ENCODE peak calls at places on chromosomes 2 and 18, in six cellular contexts. A is K562, V is uterus, O is tibial nerve, C is ovary, E is heart left ventricle. K is an unnamed sample.

GRCh38 chr2:45029215-45029614 is 20.0 kb upstream of the SIX2 start:
- DNase-seq in A (no peak), E (no peak), O (no peak), C (no peak), V (no peak), K (no peak)

GRCh38 chr18:26723986-26724385 is 141.5 kb downstream of the AQP4 start:
- DNase-seq in E (no peak), A (no peak), O (no peak), C (no peak), V (no peak), K (no peak)

GRCh38 chr2:100292022-100292580 is 30.2 kb downstream of the LONRF2 start:
- DNase-seq in A (peak; percentile 96), E (no peak), C (peak; percentile 71), O (no peak), V (peak; percentile 92), K (no peak)

GRCh38 chr18:25686960-25687520 is 335.1 kb upstream of the ZNF521 start:
- DNase-seq in A (no peak), C (no peak), E (no peak), V (no peak), O (no peak), K (no peak)

GRCh38 chr2:232478571-232479340 is 8.9 kb downstream of the ECEL1 start:
- DNase-seq in V (no peak), E (peak; percentile 50), C (peak; percentile 31), O (no peak), A (no peak), K (peak; percentile 62)

GRCh38 chr2:152648336-152648735 is 68.9 kb downstream of the PRPF40A start:
- DNase-seq in V (no peak), O (no peak), C (no peak), A (no peak), E (no peak), K (no peak)

GRCh38 chr2:220034356-220035121 is 407.1 kb downstream of the SLC4A3 start:
- DNase-seq in A (no peak), E (no peak), V (no peak), C (no peak), O (no peak), K (no peak)

GRCh38 chr2:150296795-150297546 is 190.5 kb downstream of the RND3 start:
- DNase-seq in O (no peak), A (no peak), E (no peak), C (no peak), V (no peak), K (no peak)

GRCh38 chr2:230902180-230902899 is 22.7 kb downstream of the GPR55 start:
- DNase-seq in O (no peak), A (peak; percentile 78), V (no peak), E (peak; percentile 58), C (peak; percentile 5), K (no peak)

GRCh38 chr2:20424300-20425290 is 22.3 kb upstream of the RHOB start:
- DNase-seq in O (no peak), E (peak; percentile 82), V (peak; percentile 21), A (peak; percentile 57), C (no peak), K (peak; percentile 68)

GRCh38 chr2:41900299-41900698 is 147.5 kb upstream of the PKDCC start:
- DNase-seq in E (no peak), A (no peak), O (no peak), V (no peak), C (no peak), K (no peak)

GRCh38 chr18:74577019-74577418 is 20.7 kb upstream of the ZNF407 start:
- DNase-seq in E (no peak), C (no peak), O (no peak), V (no peak), A (no peak), K (no peak)

GRCh38 chr2:69132960-69133590 is 120.1 kb downstream of the ANTXR1 start:
- DNase-seq in A (no peak), C (no peak), E (no peak), O (no peak), V (no peak), K (no peak)

GRCh38 chr2:214103199-214104001 is 307.5 kb upstream of the VWC2L start:
- DNase-seq in A (no peak), E (no peak), O (no peak), C (no peak), V (no peak), K (no peak)

GRCh38 chr2:64274399-64275173 is 130.4 kb upstream of the PELI1 start:
- DNase-seq in E (no peak), C (no peak), O (no peak), A (no peak), V (no peak), K (no peak)

GRCh38 chr2:88450925-88451575 is 1.4 kb downstream of the FOXI3 start:
- DNase-seq in V (no peak), O (no peak), C (no peak), E (no peak), A (no peak), K (peak; percentile 42)

GRCh38 chr2:112623913-112624777 is 21.6 kb upstream of the SLC20A1 start:
- DNase-seq in A (peak; percentile 74), C (no peak), E (no peak), O (no peak), V (no peak), K (peak; percentile 64)

GRCh38 chr2:236366406-236366805 is 102.2 kb upstream of the ASB18 start:
- DNase-seq in O (no peak), V (no peak), E (no peak), A (no peak), C (no peak), K (no peak)

DNA sequence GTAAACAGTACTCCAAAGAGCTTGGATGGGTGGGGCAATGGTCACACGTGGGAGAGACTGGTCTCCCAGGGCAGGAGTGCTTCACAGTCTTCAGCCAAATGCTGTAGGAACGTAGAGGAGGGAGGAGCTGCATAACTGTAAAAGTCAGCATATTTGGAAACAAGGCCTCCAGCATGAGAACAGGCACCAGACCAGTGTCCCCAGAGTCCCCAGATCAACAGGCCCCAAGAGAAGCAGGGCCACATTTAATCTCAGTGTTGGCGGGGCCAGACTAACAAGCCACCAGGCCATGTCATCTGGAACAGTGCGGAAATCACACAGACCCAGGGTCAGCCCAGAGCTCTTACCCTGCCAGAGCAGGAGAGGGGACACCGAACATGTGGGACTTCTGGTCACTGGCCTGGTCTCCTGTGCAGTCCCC is 63.2 kb downstream of the ADCY3 start:
- DNase-seq in A (no peak), E (no peak), O (no peak), C (no peak), V (no peak), K (peak; percentile 71)
- H3K4me1 ChIP-seq in A (peaks cover 7% of the 10 kb centered on the region), E (peaks cover 40% of the 10 kb centered on the region), O (peaks cover 37% of the 10 kb centered on the region), C (peaks cover 36% of the 10 kb centered on the region), V (peaks cover 20% of the 10 kb centered on the region), K (peaks cover 46% of the 10 kb centered on the region)

DNA sequence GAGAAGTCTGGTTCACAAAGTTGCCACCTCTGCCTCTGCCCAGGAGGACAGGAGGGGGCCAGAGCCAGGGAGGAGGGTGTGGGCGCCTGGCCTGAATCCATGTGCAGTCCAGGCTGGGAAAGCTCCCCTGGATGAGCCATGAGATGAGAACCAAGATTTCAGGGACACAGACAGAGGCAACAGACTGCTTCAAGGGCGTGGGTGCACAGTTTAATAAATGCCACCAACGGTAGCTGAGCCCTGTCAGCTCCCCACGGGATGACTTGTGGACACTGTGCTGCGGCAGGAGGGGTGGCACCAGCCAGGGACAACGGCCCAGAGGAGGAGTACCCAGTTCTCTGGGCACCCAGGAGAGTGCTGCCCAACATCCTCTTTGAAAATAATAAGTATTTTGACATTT is 15.2 kb downstream of the CAPG start:
- DNase-seq in A (no peak), O (no peak), V (no peak), C (no peak), E (no peak), K (no peak)
- TF ChIP-seq CTCF in A (no peak), O (no peak), V (no peak), C (no peak), E (no peak), K (no peak)

GRCh38 chr2:146720170-146720569 is 1124.7 kb upstream of the ACVR2A start:
- DNase-seq in C (no peak), A (no peak), V (no peak), O (no peak), E (no peak), K (no peak)
- H3K4me3 ChIP-seq in C (no peak overlapping the region), A (no peak overlapping the region), V (no peak overlapping the region), O (no peak overlapping the region), E (no peak overlapping the region), K (no peak overlapping the region)

DNA sequence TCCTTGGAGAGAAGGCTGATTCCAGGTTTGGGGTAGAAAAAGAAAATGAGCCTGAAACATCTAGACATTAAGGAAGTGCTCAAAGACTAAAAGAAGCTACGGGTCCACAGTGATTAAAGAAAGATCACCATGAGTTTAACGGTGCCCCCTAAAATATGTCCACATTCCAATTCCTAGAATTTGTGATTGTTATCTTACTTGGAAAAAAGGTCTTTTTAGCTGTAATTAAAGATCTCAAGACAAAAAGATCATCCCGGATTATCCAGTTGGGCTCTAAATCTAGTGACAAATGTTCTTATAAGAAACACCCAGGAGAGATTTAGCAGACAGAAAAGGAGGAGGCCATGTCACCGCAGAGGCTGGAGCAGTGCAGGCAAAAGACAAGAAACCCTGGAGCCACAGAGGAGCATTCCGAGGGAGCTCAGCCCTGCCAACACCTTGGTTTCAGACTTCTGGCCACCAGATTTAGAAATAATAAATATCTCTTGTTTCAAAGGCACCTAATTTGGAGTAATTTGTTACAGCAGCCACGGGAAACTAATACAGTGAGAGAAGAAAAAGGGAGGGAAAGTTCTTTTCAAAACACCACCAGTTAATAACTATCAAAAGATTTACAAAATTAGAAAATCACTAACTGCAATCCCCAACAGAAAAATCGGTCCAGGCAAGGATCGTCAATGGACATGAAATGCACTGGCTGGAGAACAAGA is 8.5 kb downstream of the UXS1 start:
- DNase-seq in V (no peak), A (peak; percentile 39), C (no peak), E (no peak), O (no peak), K (no peak)
- H3K4me1 ChIP-seq in V (no peaks in the 10 kb centered on the region), A (peaks cover 35% of the 10 kb centered on the region), C (peaks cover 5% of the 10 kb centered on the region), E (peaks cover 24% of the 10 kb centered on the region), O (peaks cover 5% of the 10 kb centered on the region), K (no peaks in the 10 kb centered on the region)

GRCh38 chr2:38263293-38263692 is 113.8 kb downstream of the ATL2 start:
- DNase-seq in E (no peak), C (no peak), A (no peak), O (no peak), V (no peak), K (no peak)
- TF ChIP-seq CTCF in E (no peak), C (no peak), A (no peak), O (no peak), V (no peak), K (no peak)

DNA sequence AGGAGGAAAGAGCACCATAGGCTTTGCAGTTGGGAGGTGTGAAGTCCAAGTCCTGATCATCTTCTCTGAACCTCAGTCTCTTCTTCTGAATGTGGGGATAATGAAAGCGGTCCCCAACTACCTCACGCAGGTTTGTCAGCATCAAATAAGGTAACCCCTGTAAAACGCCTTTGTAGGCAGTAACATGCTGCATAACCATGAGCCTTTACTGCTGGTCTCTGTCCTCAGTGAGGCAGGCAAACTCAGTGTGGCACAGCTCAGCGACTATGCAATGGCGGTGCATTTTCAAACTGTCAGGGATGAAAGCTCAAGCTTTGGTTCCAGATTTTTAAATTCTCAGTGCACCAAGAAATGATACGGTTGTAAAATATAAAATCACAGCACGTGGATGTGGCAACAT is 46.1 kb downstream of the DNMT3A start:
- DNase-seq in C (no peak), V (no peak), A (no peak), O (no peak), E (no peak), K (no peak)
- H3K4me3 ChIP-seq in C (no peak overlapping the region), V (no peak overlapping the region), A (no peak overlapping the region), O (no peak overlapping the region), E (peak overlapping the region; percentile 38), K (no peak overlapping the region)

GRCh38 chr2:159859583-159859982 is 61.6 kb upstream of the CD302 start:
- DNase-seq in E (no peak), O (no peak), A (no peak), C (no peak), V (no peak), K (no peak)
- H3K4me1 ChIP-seq in E (no peaks in the 10 kb centered on the region), O (no peaks in the 10 kb centered on the region), A (no peaks in the 10 kb centered on the region), C (no peaks in the 10 kb centered on the region), V (no peaks in the 10 kb centered on the region), K (no peaks in the 10 kb centered on the region)